ENCODE peak calls at places on chromosomes 5 and 9, in six cellular contexts. Z is H9, F is neuronal stem cell, U is H1, A is mesendoderm, N is mesenchymal stem cell. O is an unnamed sample.

GRCh38 chr5:172058088-172058487 is 51.6 kb upstream of the FBXW11 start:
- DNase-seq in Z (no peak), F (no peak), U (no peak), A (no peak), N (no peak), O (no peak)

GRCh38 chr5:171422495-171422894 is 3.0 kb downstream of the FGF18 start:
- DNase-seq in Z (no peak), F (no peak), U (no peak), A (no peak), N (no peak), O (no peak)

GRCh38 chr5:39942606-39943005 is 517.8 kb upstream of the DAB2 start:
- DNase-seq in Z (no peak), F (no peak), U (no peak), A (no peak), N (no peak), O (no peak)

GRCh38 chr9:78235296-78235770 is 542 bp upstream of the CEP78 start:
- DNase-seq in Z (no peak), F (no peak), U (no peak), A (no peak), N (peak; percentile 44), O (peak; percentile 20)

GRCh38 chr5:71865202-71865601 is 146.1 kb downstream of the CARTPT start:
- DNase-seq in Z (no peak), F (no peak), U (no peak), A (no peak), N (no peak), O (peak; percentile 75)

GRCh38 chr5:75048457-75048953 is 3.9 kb downstream of the GCNT4 start:
- DNase-seq in Z (no peak), F (no peak), U (no peak), A (no peak), N (peak; percentile 86), O (peak; percentile 37)

GRCh38 chr9:128280084-128280622 is 4.1 kb downstream of the SWI5 start:
- DNase-seq in Z (no peak), F (no peak), U (no peak), A (no peak), N (no peak), O (no peak)

GRCh38 chr5:42949348-42950090 is 90.6 kb downstream of the ANXA2R start:
- DNase-seq in Z (no peak), F (no peak), U (no peak), A (no peak), N (no peak), O (peak; percentile 83)

GRCh38 chr5:94771742-94772141 is 153.3 kb downstream of the SLF1 start:
- DNase-seq in Z (no peak), F (no peak), U (no peak), A (peak; percentile 11), N (no peak), O (no peak)

GRCh38 chr9:105178106-105178505 is 66.3 kb upstream of the SLC44A1 start:
- DNase-seq in Z (no peak), F (no peak), U (no peak), A (no peak), N (no peak), O (no peak)

GRCh38 chr5:150129813-150130492 is 25.7 kb downstream of the PDGFRB start:
- DNase-seq in Z (peak; percentile 71), F (peak; percentile 62), U (peak; percentile 87), A (peak; percentile 85), N (peak; percentile 77), O (peak; percentile 78)

GRCh38 chr5:75620184-75620959 is 9.1 kb downstream of the ANKDD1B start:
- DNase-seq in Z (no peak), F (no peak), U (no peak), A (no peak), N (no peak), O (no peak)

GRCh38 chr9:137318976-137319375 is 16.9 kb upstream of the NRARP start:
- DNase-seq in Z (peak; percentile 74), F (no peak), U (peak; percentile 67), A (no peak), N (peak; percentile 53), O (peak; percentile 5)

GRCh38 chr9:35658894-35659220 is 765 bp downstream of the CCDC107 start:
- DNase-seq in Z (no peak), F (no peak), U (no peak), A (peak; percentile 30), N (peak; percentile 74), O (peak; percentile 70)

GRCh38 chr9:94804917-94805544 is 78.5 kb downstream of the AOPEP start:
- DNase-seq in Z (no peak), F (no peak), U (no peak), A (no peak), N (no peak), O (no peak)

DNA sequence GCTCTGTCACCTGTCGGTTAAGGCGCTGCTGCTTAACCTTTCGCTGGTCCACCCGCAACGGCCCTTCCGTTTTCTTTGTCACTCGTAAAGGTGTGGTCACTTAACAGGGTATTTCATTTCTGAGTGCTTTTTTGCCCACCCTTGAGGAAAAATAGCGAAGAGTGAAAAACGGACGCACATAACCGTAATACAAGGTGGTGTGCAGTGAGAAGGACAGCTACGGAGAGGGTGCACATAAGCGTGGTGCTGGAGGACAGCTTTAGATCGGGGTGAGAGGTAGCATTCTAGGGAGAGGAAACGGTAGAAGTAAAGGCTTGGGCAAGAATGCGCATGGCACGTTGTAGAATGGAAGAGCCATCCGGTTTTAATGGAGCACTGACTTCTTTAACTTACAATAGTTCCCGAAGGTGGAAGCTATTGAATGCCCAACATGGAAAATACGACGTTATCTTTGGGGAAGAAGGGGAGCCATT is 760 bp downstream of the CCT5 start:
- DNase-seq in Z (no peak), F (no peak), U (no peak), A (peak; percentile 42), N (peak; percentile 54), O (peak; percentile 41)
- H2AK5ac ChIP-seq in Z (no peak overlapping the region), F (peak overlapping the region; percentile 80), U (peak overlapping the region; percentile 84), A (peak overlapping the region; percentile 96), N (no peak overlapping the region), O (peak overlapping the region; percentile 99)

DNA sequence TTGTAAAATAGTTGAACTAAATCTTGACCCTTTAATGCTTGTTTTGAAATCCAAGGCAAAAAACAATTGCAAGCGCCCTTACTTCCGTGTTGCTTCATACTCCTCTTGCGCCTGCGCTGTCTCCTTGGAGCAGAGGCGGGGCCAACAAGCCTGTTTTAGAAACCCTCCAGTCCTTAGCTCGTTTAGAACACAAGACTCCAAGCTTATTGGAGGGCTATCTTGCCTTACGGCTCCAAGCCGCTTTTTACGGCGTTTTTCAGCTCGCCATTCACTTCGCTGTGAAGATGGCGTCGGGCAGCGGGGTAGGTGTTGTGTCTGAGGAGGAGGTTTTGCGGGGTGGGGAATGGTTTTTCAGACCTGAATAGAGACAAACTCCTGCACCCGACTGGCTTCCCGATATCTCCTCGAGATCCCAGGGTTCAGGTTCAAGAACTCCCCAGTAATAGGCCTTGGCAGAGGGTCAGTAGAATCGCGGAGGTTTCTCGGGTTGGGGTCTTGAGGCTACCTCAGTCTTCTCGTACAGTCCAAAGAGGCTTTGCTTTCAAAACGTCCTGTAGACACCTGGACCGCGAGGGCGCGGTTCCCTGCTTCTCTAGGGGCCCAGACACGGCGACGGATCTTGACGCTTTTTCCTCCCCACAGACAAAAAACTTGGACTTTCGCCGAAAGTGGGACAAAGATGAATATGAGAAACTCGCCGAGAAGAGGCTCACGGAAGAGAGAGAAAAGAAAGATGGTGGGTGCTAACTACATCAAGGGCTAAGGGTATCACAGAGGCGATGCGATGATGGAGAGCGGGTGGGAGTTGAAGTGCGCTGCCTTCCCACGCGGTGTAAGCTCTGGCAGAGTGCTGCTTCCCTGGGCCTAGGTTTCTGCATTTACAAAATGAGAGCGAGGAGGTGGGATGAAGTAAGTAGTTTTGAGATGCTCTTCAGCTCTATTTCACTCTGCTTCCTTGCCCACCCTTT is at the start of gene ZMAT2:
- DNase-seq in Z (peak; percentile 97), F (peak; percentile 93), U (peak; percentile 87), A (peak; percentile 99), N (peak; percentile 99), O (peak; percentile 99)
- H2AK5ac ChIP-seq in Z (no peak within 1 kb of the TSS), F (no peak within 1 kb of the TSS), U (no peak within 1 kb of the TSS), A (no peak within 1 kb of the TSS), N (no peak within 1 kb of the TSS), O (peak within 1 kb of the TSS; percentile 51)

DNA sequence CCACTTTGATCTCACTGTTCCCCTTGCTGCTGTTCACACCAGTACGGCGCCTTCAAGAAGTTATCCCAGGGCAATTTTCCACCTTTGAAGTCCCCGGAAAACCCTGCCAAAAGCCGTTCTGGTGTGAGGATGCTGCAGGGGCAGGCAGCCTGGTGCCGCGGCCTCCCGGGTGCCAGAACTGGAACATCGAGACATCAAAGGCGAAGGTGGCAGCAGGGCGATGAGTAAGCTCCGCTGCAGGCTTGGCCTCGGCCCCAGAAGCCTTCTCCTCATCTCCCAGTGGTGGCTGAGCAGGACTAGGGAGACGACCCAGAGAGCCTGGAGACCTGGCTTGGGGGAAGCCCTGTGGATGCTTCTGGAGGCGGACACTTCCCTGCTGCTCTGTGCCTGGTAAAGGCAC is 115.3 kb upstream of the MSX2 start:
- DNase-seq in Z (no peak), F (no peak), U (no peak), A (no peak), N (no peak), O (no peak)
- H2AK5ac ChIP-seq in Z (no peak overlapping the region), F (no peak overlapping the region), U (no peak overlapping the region), A (no peak overlapping the region), N (no peak overlapping the region), O (no peak overlapping the region)

GRCh38 chr5:173299820-173300219 is 28.4 kb downstream of the STC2 start:
- DNase-seq in Z (no peak), F (no peak), U (no peak), A (no peak), N (no peak), O (no peak)

GRCh38 chr5:173298213-173298933 is 29.8 kb downstream of the STC2 start:
- DNase-seq in Z (no peak), F (no peak), U (no peak), A (peak; percentile 60), N (no peak), O (no peak)

GRCh38 chr5:173302546-173303155 is 25.6 kb downstream of the STC2 start:
- DNase-seq in Z (peak; percentile 59), F (no peak), U (no peak), A (peak; percentile 77), N (peak; percentile 87), O (peak; percentile 82)

GRCh38 chr5:173301695-173302545 is 26.3 kb downstream of the STC2 start:
- DNase-seq in Z (no peak), F (peak; percentile 62), U (no peak), A (no peak), N (no peak), O (no peak)

GRCh38 chr5:173300389-173301047 is 27.7 kb downstream of the STC2 start:
- DNase-seq in Z (no peak), F (no peak), U (no peak), A (no peak), N (no peak), O (no peak)
- H2AK5ac ChIP-seq in Z (no peak overlapping the region), F (no peak overlapping the region), U (peak overlapping the region; percentile 20), A (no peak overlapping the region), N (no peak overlapping the region), O (peak overlapping the region; percentile 53)

GRCh38 chr5:97098864-97099454 is 43.5 kb downstream of the LIX1 start:
- DNase-seq in Z (no peak), F (no peak), U (no peak), A (no peak), N (no peak), O (no peak)
- H2AK5ac ChIP-seq in Z (no peak overlapping the region), F (no peak overlapping the region), U (no peak overlapping the region), A (no peak overlapping the region), N (no peak overlapping the region), O (no peak overlapping the region)

GRCh38 chr9:19049872-19050636 is 827 bp downstream of the RRAGA start:
- DNase-seq in Z (no peak), F (no peak), U (no peak), A (peak; percentile 41), N (peak; percentile 55), O (peak; percentile 54)
- H2AK5ac ChIP-seq in Z (no peak overlapping the region), F (no peak overlapping the region), U (no peak overlapping the region), A (no peak overlapping the region), N (no peak overlapping the region), O (peak overlapping the region; percentile 78)